ENCODE peak calls at places on chromosome 16, in five cellular contexts. P, T, C, U and G are unnamed samples.

GRCh38 chr16:27980076-27980775 is 83.3 kb downstream of the GSG1L start:
- DNase-seq in P (no peak), T (peak), C (no peak), U (no peak), G (no peak)

GRCh38 chr16:11250091-11250785 is 5.8 kb downstream of the SOCS1 start:
- DNase-seq in P (no peak), T (no peak), C (no peak), U (no peak), G (no peak)

GRCh38 chr16:87202346-87202745 is 114.8 kb downstream of the C16orf95 start:
- DNase-seq in P (no peak), T (no peak), C (no peak), U (no peak), G (no peak)

GRCh38 chr16:68781784-68782183 is 44.7 kb downstream of the CDH1 start:
- DNase-seq in P (no peak), T (no peak), C (no peak), U (no peak), G (no peak)

GRCh38 chr16:12637002-12637401 is 166.7 kb downstream of the CPPED1 start:
- DNase-seq in P (no peak), T (no peak), C (no peak), U (no peak), G (no peak)

GRCh38 chr16:85157813-85158701 is 45.8 kb upstream of the CIBAR2 start:
- DNase-seq in P (no peak), T (no peak), C (peak), U (no peak), G (peak)

GRCh38 chr16:49604602-49605001 is 231.0 kb downstream of the C16orf78 start:
- DNase-seq in P (no peak), T (peak), C (no peak), U (no peak), G (no peak)

GRCh38 chr16:47342055-47342454 is 118.8 kb downstream of the ITFG1 start:
- DNase-seq in P (no peak), T (no peak), C (no peak), U (no peak), G (no peak)

GRCh38 chr16:3769013-3769412 is 51.7 kb upstream of the TRAP1 start:
- DNase-seq in P (no peak), T (peak), C (no peak), U (no peak), G (no peak)

GRCh38 chr16:11677451-11677951 is 9.2 kb downstream of the SNN start:
- DNase-seq in P (peak), T (no peak), C (no peak), U (no peak), G (no peak)

GRCh38 chr16:87947356-87948118 is 3.7 kb upstream of the BANP start:
- DNase-seq in P (no peak), T (no peak), C (no peak), U (no peak), G (no peak)

GRCh38 chr16:59878479-59878878 is 1144.4 kb upstream of the GOT2 start:
- DNase-seq in P (peak), T (no peak), C (no peak), U (no peak), G (no peak)

GRCh38 chr16:9437115-9437514 is 345.7 kb downstream of the HAPSTR1 start:
- DNase-seq in P (no peak), T (no peak), C (no peak), U (no peak), G (no peak)

GRCh38 chr16:84832488-84833141 is 12.8 kb downstream of the CRISPLD2 start:
- DNase-seq in P (no peak), T (peak), C (no peak), U (no peak), G (no peak)

GRCh38 chr16:57235128-57236092 is 9.6 kb upstream of the ARL2BP start:
- DNase-seq in P (peak), T (no peak), C (no peak), U (no peak), G (no peak)

GRCh38 chr16:81523387-81524115 is 78.9 kb downstream of the CMIP start:
- DNase-seq in P (peak), T (no peak), C (no peak), U (no peak), G (no peak)

GRCh38 chr16:2009791-2010510 is at the start of gene ZNF598:
- DNase-seq in P (peak), T (no peak), C (peak), U (peak), G (peak)

GRCh38 chr16:89593841-89594240 is 18.3 kb downstream of the CPNE7 start:
- DNase-seq in P (no peak), T (no peak), C (peak), U (no peak), G (no peak)

GRCh38 chr16:3654249-3654991 is at the start of gene DNASE1:
- DNase-seq in P (peak), T (peak), C (peak), U (peak), G (no peak)

GRCh38 chr16:23518435-23518891 is 8.2 kb upstream of the GGA2 start:
- DNase-seq in P (no peak), T (no peak), C (no peak), U (no peak), G (no peak)

GRCh38 chr16:74462361-74462760 is 41.1 kb upstream of the CLEC18B start:
- DNase-seq in P (peak), T (no peak), C (no peak), U (no peak), G (no peak)

GRCh38 chr16:30929167-30929566 is 5.8 kb downstream of the FBXL19 start:
- DNase-seq in P (no peak), T (no peak), C (no peak), U (no peak), G (no peak)

GRCh38 chr16:35431829-35432663 is 1972.6 kb downstream of the TP53TG3F start:
- DNase-seq in P (peak), T (no peak), C (no peak), U (no peak), G (no peak)